ENCODE peak calls at places on chromosomes 2 and 18, in four cellular contexts. D, L, S and A are unnamed samples.

GRCh38 chr2:154698238-154698788 is at the start of gene KCNJ3:
- DNase-seq in D (no peak), L (no peak), S (peak), A (no peak)

GRCh38 chr18:60176271-60176670 is 196.3 kb downstream of the MC4R start:
- DNase-seq in D (no peak), L (no peak), S (no peak), A (no peak)

GRCh38 chr2:230582851-230583283 is 129.8 kb upstream of the CAB39 start:
- DNase-seq in D (no peak), L (no peak), S (no peak), A (no peak)

GRCh38 chr18:59748628-59749360 is 51.6 kb upstream of the CCBE1 start:
- DNase-seq in D (no peak), L (no peak), S (no peak), A (no peak)

GRCh38 chr18:9862686-9863085 is 23.1 kb upstream of the TXNDC2 start:
- DNase-seq in D (no peak), L (no peak), S (no peak), A (no peak)

GRCh38 chr18:23932385-23933067 is 82.0 kb upstream of the TTC39C start:
- DNase-seq in D (no peak), L (no peak), S (no peak), A (no peak)

GRCh38 chr18:29157057-29157780 is 980.3 kb upstream of the CDH2 start:
- DNase-seq in D (no peak), L (no peak), S (no peak), A (no peak)

GRCh38 chr2:217988014-217988839 is 14.6 kb downstream of the TNS1 start:
- DNase-seq in D (peak), L (peak), S (peak), A (peak)

GRCh38 chr2:55482186-55482945 is 37.2 kb upstream of the CFAP36 start:
- DNase-seq in D (no peak), L (no peak), S (no peak), A (peak)

GRCh38 chr18:22710628-22711380 is 222.3 kb upstream of the RBBP8 start:
- DNase-seq in D (peak), L (no peak), S (peak), A (peak)

GRCh38 chr18:58953627-58954026 is 89.0 kb downstream of the ZNF532 start:
- DNase-seq in D (no peak), L (no peak), S (no peak), A (peak)

GRCh38 chr2:96260404-96261260 is 5.2 kb downstream of the TMEM127 start:
- DNase-seq in D (peak), L (peak), S (peak), A (peak)

GRCh38 chr2:197908940-197909339 is 104.5 kb downstream of the PLCL1 start:
- DNase-seq in D (no peak), L (no peak), S (no peak), A (peak)

GRCh38 chr2:28413152-28413895 is 20.7 kb downstream of the FOSL2 start:
- DNase-seq in D (peak), L (no peak), S (no peak), A (no peak)

GRCh38 chr2:28960401-28960800 is 20.7 kb upstream of the TOGARAM2 start:
- DNase-seq in D (no peak), L (no peak), S (no peak), A (no peak)